ENCODE peak calls at places on chromosome 1, in four cellular contexts. D is K562, H is WTC11, Y is GM12878. G is an unnamed sample.
A peak's percentile ranks its signal among the peaks of the same experiment; 100 is the strongest.

GRCh38 chr1:231584117-231584516 is 42.5 kb upstream of the DISC1 start:
- DNase-seq in H (no peak), Y (no peak), D (no peak), G (peak; percentile 47)

GRCh38 chr1:112575154-112575804 is 43.7 kb downstream of the ST7L start:
- DNase-seq in H (no peak), Y (no peak), D (peak; percentile 42), G (no peak)

GRCh38 chr1:150420560-150421265 is 56.8 kb downstream of the RPRD2 start:
- DNase-seq in H (no peak), D (no peak), Y (no peak), G (no peak)

GRCh38 chr1:218112862-218113261 is 172.2 kb upstream of the RRP15 start:
- DNase-seq in H (no peak), D (no peak), Y (no peak), G (no peak)

GRCh38 chr1:153728305-153729066 is 636 bp downstream of the INTS3 start:
- DNase-seq in Y (no peak), H (peak; percentile 63), D (peak; percentile 47), G (peak; percentile 49)

GRCh38 chr1:202105571-202106339 is 17.0 kb upstream of the GPR37L1 start:
- DNase-seq in H (peak; percentile 83), Y (no peak), D (peak; percentile 96), G (no peak)

GRCh38 chr1:94790246-94790645 is 29.9 kb upstream of the SLC44A3 start:
- DNase-seq in D (no peak), Y (no peak), H (no peak), G (no peak)

GRCh38 chr1:248914982-248915381 is 8.9 kb downstream of the PGBD2 start:
- DNase-seq in Y (no peak), H (no peak), D (no peak), G (no peak)

GRCh38 chr1:221605569-221605968 is 136.3 kb downstream of the DUSP10 start:
- DNase-seq in D (no peak), H (no peak), Y (no peak), G (no peak)

GRCh38 chr1:154891452-154891851 is 21.4 kb upstream of the KCNN3 start:
- DNase-seq in H (no peak), D (no peak), Y (no peak), G (no peak)

GRCh38 chr1:189158155-189158554 is 1319.5 kb downstream of the BRINP3 start:
- DNase-seq in D (no peak), Y (no peak), H (no peak), G (no peak)

GRCh38 chr1:151458936-151459330 is 361 bp downstream of the POGZ start:
- DNase-seq in H (peak; percentile 74), D (peak; percentile 89), Y (no peak), G (peak; percentile 41)

GRCh38 chr1:71667224-71667623 is 586.4 kb upstream of the ZRANB2 start:
- DNase-seq in H (no peak), D (no peak), Y (no peak), G (no peak)

GRCh38 chr1:89279011-89279466 is 6.4 kb upstream of the GBP5 start:
- DNase-seq in D (no peak), H (no peak), Y (no peak), G (no peak)

GRCh38 chr1:207495816-207496792 is at the start of gene CR1:
- DNase-seq in D (peak; percentile 27), H (peak; percentile 29), Y (no peak), G (no peak)

GRCh38 chr1:27527223-27527856 is 37.4 kb upstream of the WASF2 start:
- DNase-seq in Y (no peak), H (peak; percentile 84), D (peak; percentile 84), G (no peak)

GRCh38 chr1:157325220-157325619 is 187.0 kb upstream of the ETV3 start:
- DNase-seq in H (no peak), Y (no peak), D (peak; percentile 55), G (no peak)

GRCh38 chr1:157138220-157139124 is at the start of gene ETV3:
- DNase-seq in Y (peak; percentile 42), D (peak; percentile 90), H (peak; percentile 86), G (peak; percentile 83)

GRCh38 chr1:65255088-65256050 is 54.0 kb upstream of the DNAJC6 start:
- DNase-seq in Y (no peak), D (peak; percentile 43), H (peak; percentile 33), G (no peak)

GRCh38 chr1:56627636-56628039 is 17.5 kb upstream of the PRKAA2 start:
- DNase-seq in H (no peak), D (no peak), Y (no peak), G (peak; percentile 9)

GRCh38 chr1:197774691-197775281 is 494 bp downstream of the DENND1B start:
- DNase-seq in H (peak; percentile 50), Y (no peak), D (peak; percentile 72), G (peak; percentile 3)

GRCh38 chr1:35573198-35573775 is at the start of gene TFAP2E:
- DNase-seq in D (no peak), H (peak; percentile 74), Y (no peak), G (no peak)

GRCh38 chr1:226403522-226404034 is 4.3 kb downstream of the PARP1 start:
- DNase-seq in Y (no peak), H (peak; percentile 32), D (peak; percentile 79), G (no peak)
- TF ChIP-seq CBFB in Y (no peak), H (no peak), D (no peak), G (no peak)

DNA sequence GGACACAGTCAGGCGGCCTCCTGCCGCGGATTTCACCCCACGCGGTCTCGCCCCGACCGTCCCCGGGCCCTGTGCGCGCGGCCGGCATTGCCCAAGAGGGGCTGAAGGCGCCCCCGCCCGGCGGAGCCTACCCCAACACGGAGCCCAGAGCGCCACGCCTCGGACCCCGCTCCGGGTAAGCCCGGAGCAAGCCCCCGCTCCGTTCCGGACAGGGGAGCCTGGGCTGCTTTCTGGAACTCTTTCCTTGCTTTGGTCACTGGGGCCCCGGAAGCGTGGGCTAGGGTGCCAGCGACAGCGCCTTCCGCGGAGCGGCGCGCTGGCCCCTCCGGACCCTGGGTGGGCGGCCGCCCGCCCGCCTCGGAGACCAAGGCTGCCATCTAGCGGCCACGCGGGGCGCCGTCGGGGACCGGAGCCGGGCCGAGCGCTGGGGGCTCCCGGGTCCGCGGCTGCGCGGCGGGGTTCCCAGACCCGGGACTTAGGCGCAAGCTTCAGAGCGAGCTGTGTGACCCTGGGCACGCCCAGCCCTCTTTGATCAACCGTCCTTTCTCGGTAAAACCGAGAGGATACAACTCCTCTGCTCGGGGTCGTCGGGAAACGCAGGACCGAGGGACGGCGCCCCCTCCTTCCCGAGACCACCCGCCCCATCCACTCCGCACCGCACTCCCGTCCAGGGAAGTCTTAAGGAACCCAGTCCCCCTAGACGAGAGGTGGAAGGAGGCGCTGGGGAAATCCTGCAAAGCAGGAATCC is 41.4 kb downstream of the RRAGC start:
- DNase-seq in H (peak; percentile 83), D (peak; percentile 92), Y (no peak), G (no peak)
- TF ChIP-seq NR2C2 in H (no peak), D (no peak), Y (no peak), G (no peak)

DNA sequence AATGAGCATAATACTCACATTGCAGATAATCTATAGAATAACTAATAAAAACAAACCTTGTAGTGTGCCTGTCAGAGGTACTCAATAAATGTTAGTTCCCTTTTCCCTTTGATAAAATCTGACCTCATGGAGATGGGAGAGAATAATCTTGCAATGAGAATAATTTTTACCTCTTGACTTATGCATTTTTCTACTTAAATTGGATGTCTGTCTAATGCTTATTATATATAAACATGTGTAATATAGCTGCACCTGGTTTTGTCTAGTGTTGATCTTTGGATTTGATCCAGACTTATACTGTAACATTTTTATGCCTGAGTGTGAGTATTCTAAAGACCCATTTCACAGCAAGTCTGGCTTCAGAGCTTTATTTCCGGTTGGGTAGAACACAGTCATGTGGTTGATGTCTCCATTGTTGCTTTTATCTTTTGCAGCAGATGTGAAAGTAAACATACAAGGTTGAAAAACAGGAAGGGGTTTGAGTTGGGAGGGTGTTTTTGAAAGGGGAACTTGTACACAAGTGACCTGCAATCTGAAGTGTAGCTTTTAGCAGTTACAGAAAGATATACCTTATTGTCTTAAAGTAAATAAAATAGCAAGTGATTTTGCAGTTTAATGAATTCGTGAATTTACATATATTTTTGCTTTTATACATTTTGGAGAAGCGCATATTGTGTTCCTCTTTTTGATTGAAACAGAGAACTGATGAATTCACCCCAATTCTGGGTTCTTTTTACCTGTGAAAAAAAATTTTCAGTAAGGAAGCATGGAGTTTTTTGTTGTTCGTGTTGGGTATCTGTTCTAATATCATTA is 12.5 kb downstream of the EPB41 start:
- DNase-seq in D (peak; percentile 56), H (no peak), Y (peak; percentile 91), G (peak; percentile 80)
- TF ChIP-seq CBFB in D (no peak), H (no peak), Y (no peak), G (no peak)

GRCh38 chr1:228018961-228019721 is 12.3 kb downstream of the WNT3A start:
- DNase-seq in H (no peak), Y (no peak), D (no peak), G (no peak)
- TF ChIP-seq NR2C2 in H (no peak), Y (no peak), D (no peak), G (no peak)

GRCh38 chr1:8681317-8681650 is 136.2 kb downstream of the RERE start:
- DNase-seq in H (no peak), D (no peak), Y (no peak), G (peak; percentile 63)
- TF ChIP-seq CBFB in H (no peak), D (no peak), Y (no peak), G (no peak)

DNA sequence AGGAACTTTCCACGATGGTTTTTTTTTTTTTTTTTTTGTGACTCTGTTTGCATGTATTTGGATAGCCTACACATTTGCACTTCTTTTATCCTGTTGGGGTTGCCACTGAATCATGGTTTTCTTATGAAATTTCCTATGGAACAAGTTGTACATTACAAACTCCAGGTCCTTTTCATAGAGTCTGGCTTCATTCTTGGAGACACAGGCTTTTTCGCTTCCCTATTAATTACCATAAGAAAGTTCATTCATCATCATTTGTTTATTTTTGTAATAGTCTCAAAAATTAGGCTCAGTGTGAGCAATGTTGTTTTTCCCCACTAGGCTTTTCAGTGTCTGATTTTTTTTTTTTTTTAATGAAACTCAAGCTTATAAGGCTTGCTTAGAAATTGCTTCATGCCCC is 179.4 kb downstream of the FMN2 start:
- DNase-seq in Y (no peak), H (no peak), D (no peak), G (no peak)
- TF ChIP-seq NR2C2 in Y (no peak), H (no peak), D (no peak), G (no peak)

GRCh38 chr1:53552981-53553733 is 94.0 kb downstream of the DMRTB1 start:
- DNase-seq in D (no peak), Y (no peak), H (peak; percentile 7), G (no peak)
- TF ChIP-seq CBFB in D (no peak), Y (no peak), H (no peak), G (no peak)

DNA sequence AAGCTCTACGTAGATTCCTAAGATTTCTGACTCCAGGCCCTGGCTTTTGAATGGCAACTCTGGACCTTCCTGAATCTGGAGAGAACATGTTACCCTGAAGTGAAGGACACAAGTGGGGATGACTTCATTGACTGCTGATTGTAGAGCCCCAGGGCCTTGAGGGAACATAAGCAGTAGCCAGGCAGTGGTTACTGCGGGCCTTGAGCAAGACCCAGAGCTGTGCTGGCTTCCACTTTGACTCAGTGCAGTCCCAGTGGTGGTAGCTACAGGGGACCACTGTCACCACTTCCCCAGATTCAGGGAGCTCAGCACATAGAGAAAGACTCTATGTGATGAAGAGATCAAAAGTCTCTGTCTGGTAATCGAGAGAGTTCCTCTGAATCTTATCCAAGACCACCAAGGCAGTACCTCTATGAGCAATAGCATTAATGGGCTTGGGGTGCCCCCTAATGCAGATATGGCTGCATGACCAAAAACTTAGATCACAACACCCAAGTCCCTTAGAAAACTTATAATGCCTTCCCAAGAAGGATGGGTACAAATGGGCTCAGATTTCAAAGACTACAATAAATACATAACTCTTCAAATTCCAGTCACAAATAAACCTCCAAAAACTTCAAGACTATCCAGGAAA is 1278.3 kb downstream of the AMY1C start:
- DNase-seq in Y (no peak), H (peak; percentile 16), D (no peak), G (no peak)
- TF ChIP-seq NR2C2 in Y (no peak), H (no peak), D (no peak), G (no peak)

G was measured in HepG2.